ENCODE peak calls at places on chromosomes 4 and X, in four cellular contexts. One of them, this sample, is unnamed.

GRCh38 chrX:40145001-40145631 is 47.4 kb upstream of the BCOR start:
- DNase-seq in T-cell: no peak
- DNase-seq in NCI-H748 treated with DMSO at 0.1 percent for 48 hours: no peak
- DNase-seq in substantia nigra: no peak
- DNase-seq in this sample: no peak

GRCh38 chrX:1336331-1337143 is at the start of gene IL3RA:
- DNase-seq in T-cell: no peak
- DNase-seq in NCI-H748 treated with DMSO at 0.1 percent for 48 hours: no peak
- DNase-seq in substantia nigra: no peak
- DNase-seq in this sample: peak

GRCh38 chrX:119072771-119073170 is at the start of gene CT47C1:
- DNase-seq in T-cell: no peak
- DNase-seq in NCI-H748 treated with DMSO at 0.1 percent for 48 hours: no peak
- DNase-seq in substantia nigra: no peak
- DNase-seq in this sample: no peak

GRCh38 chr4:84384801-84385582 is 114.1 kb downstream of the NKX6-1 start:
- DNase-seq in T-cell: no peak
- DNase-seq in NCI-H748 treated with DMSO at 0.1 percent for 48 hours: no peak
- DNase-seq in substantia nigra: no peak
- DNase-seq in this sample: no peak

GRCh38 chr4:141395919-141396318 is 175.2 kb downstream of the ZNF330 start:
- DNase-seq in T-cell: no peak
- DNase-seq in NCI-H748 treated with DMSO at 0.1 percent for 48 hours: no peak
- DNase-seq in substantia nigra: no peak
- DNase-seq in this sample: no peak

GRCh38 chr4:105306158-105306781 is 159.6 kb downstream of the TET2 start:
- DNase-seq in T-cell: no peak
- DNase-seq in NCI-H748 treated with DMSO at 0.1 percent for 48 hours: no peak
- DNase-seq in substantia nigra: no peak
- DNase-seq in this sample: no peak

GRCh38 chr4:41281038-41281634 is 24.4 kb downstream of the UCHL1 start:
- DNase-seq in T-cell: no peak
- DNase-seq in NCI-H748 treated with DMSO at 0.1 percent for 48 hours: peak
- DNase-seq in substantia nigra: no peak
- DNase-seq in this sample: peak

GRCh38 chr4:104966349-104967033 is 180.2 kb upstream of the TET2 start:
- DNase-seq in T-cell: no peak
- DNase-seq in NCI-H748 treated with DMSO at 0.1 percent for 48 hours: no peak
- DNase-seq in substantia nigra: no peak
- DNase-seq in this sample: no peak

GRCh38 chr4:185209031-185209851 is at the start of gene SNX25:
- DNase-seq in T-cell: peak
- DNase-seq in NCI-H748 treated with DMSO at 0.1 percent for 48 hours: peak
- DNase-seq in substantia nigra: peak
- DNase-seq in this sample: peak

GRCh38 chr4:151403656-151404055 is 5.3 kb upstream of the FHIP1A start:
- DNase-seq in T-cell: no peak
- DNase-seq in NCI-H748 treated with DMSO at 0.1 percent for 48 hours: no peak
- DNase-seq in substantia nigra: no peak
- DNase-seq in this sample: no peak

GRCh38 chrX:136816970-136817369 is 36.2 kb upstream of the ARHGEF6 start:
- DNase-seq in T-cell: no peak
- DNase-seq in NCI-H748 treated with DMSO at 0.1 percent for 48 hours: no peak
- DNase-seq in substantia nigra: no peak
- DNase-seq in this sample: no peak

GRCh38 chrX:130028196-130028595 is 45.8 kb downstream of the BCORL1 start:
- DNase-seq in T-cell: no peak
- DNase-seq in NCI-H748 treated with DMSO at 0.1 percent for 48 hours: no peak
- DNase-seq in substantia nigra: no peak
- DNase-seq in this sample: no peak

GRCh38 chr4:34644716-34645115 is 1599.6 kb downstream of the ARAP2 start:
- DNase-seq in T-cell: no peak
- DNase-seq in NCI-H748 treated with DMSO at 0.1 percent for 48 hours: no peak
- DNase-seq in substantia nigra: no peak
- DNase-seq in this sample: no peak

GRCh38 chr4:38751341-38752043 is 31.3 kb downstream of the TLR10 start:
- DNase-seq in T-cell: no peak
- DNase-seq in NCI-H748 treated with DMSO at 0.1 percent for 48 hours: no peak
- DNase-seq in substantia nigra: no peak
- DNase-seq in this sample: no peak

GRCh38 chrX:13901354-13901753 is 84.5 kb upstream of the GPM6B start:
- DNase-seq in T-cell: no peak
- DNase-seq in NCI-H748 treated with DMSO at 0.1 percent for 48 hours: no peak
- DNase-seq in substantia nigra: no peak
- DNase-seq in this sample: no peak

GRCh38 chr4:88003261-88003660 is 4.2 kb upstream of the PKD2 start:
- DNase-seq in T-cell: no peak
- DNase-seq in NCI-H748 treated with DMSO at 0.1 percent for 48 hours: no peak
- DNase-seq in substantia nigra: no peak
- DNase-seq in this sample: no peak

GRCh38 chrX:150763810-150764209 is 70.6 kb downstream of the MTMR1 start:
- DNase-seq in T-cell: no peak
- DNase-seq in NCI-H748 treated with DMSO at 0.1 percent for 48 hours: no peak
- DNase-seq in substantia nigra: no peak
- DNase-seq in this sample: no peak

GRCh38 chr4:149194061-149194460 is 621.6 kb downstream of the IQCM start:
- DNase-seq in T-cell: no peak
- DNase-seq in NCI-H748 treated with DMSO at 0.1 percent for 48 hours: no peak
- DNase-seq in substantia nigra: no peak
- DNase-seq in this sample: no peak

GRCh38 chr4:108799335-108799734 is 36.5 kb upstream of the ETNPPL start:
- DNase-seq in T-cell: no peak
- DNase-seq in NCI-H748 treated with DMSO at 0.1 percent for 48 hours: no peak
- DNase-seq in substantia nigra: no peak
- DNase-seq in this sample: no peak

GRCh38 chrX:36336746-36337145 is 417.2 kb downstream of the CFAP47 start:
- DNase-seq in T-cell: no peak
- DNase-seq in NCI-H748 treated with DMSO at 0.1 percent for 48 hours: no peak
- DNase-seq in substantia nigra: no peak
- DNase-seq in this sample: no peak

GRCh38 chr4:182307746-182308145 is 64.5 kb downstream of the TENM3 start:
- DNase-seq in T-cell: no peak
- DNase-seq in NCI-H748 treated with DMSO at 0.1 percent for 48 hours: no peak
- DNase-seq in substantia nigra: no peak
- DNase-seq in this sample: no peak

GRCh38 chrX:123581586-123581985 is 151.3 kb downstream of the THOC2 start:
- DNase-seq in T-cell: no peak
- DNase-seq in NCI-H748 treated with DMSO at 0.1 percent for 48 hours: no peak
- DNase-seq in substantia nigra: no peak
- DNase-seq in this sample: no peak

GRCh38 chrX:39677987-39678840 is 419.5 kb downstream of the BCOR start:
- DNase-seq in T-cell: no peak
- DNase-seq in NCI-H748 treated with DMSO at 0.1 percent for 48 hours: no peak
- DNase-seq in substantia nigra: peak
- DNase-seq in this sample: peak

GRCh38 chrX:54530358-54530900 is 410 bp downstream of the GNL3L start:
- DNase-seq in T-cell: no peak
- DNase-seq in NCI-H748 treated with DMSO at 0.1 percent for 48 hours: no peak
- DNase-seq in substantia nigra: no peak
- DNase-seq in this sample: no peak

GRCh38 chr4:183343730-183344129 is 21.5 kb upstream of the CLDN24 start:
- DNase-seq in T-cell: no peak
- DNase-seq in NCI-H748 treated with DMSO at 0.1 percent for 48 hours: no peak
- DNase-seq in substantia nigra: no peak
- DNase-seq in this sample: no peak

GRCh38 chr4:128565565-128566186 is 243.8 kb upstream of the JADE1 start:
- DNase-seq in T-cell: no peak
- DNase-seq in NCI-H748 treated with DMSO at 0.1 percent for 48 hours: peak
- DNase-seq in substantia nigra: peak
- DNase-seq in this sample: no peak

This sample was measured in nucleus accumbens.